ENCODE peak calls at places on chromosomes 5 and 9, in six cellular contexts. C is Caco-2, B is GM23248, L is substantia nigra, T is GM10248, S is ascending aorta. A is an unnamed sample.

GRCh38 chr5:56023296-56023695 is 28.5 kb upstream of the IL6ST start:
- DNase-seq in S (no peak), B (no peak), L (no peak), T (no peak), C (no peak), A (no peak)

GRCh38 chr5:137374110-137374853 is 124.8 kb downstream of the SPOCK1 start:
- DNase-seq in T (no peak), S (no peak), L (no peak), C (no peak), B (no peak), A (no peak)

GRCh38 chr5:156201793-156202388 is 125.1 kb upstream of the SGCD start:
- DNase-seq in C (no peak), S (no peak), B (peak; percentile 80), L (no peak), T (no peak), A (no peak)

GRCh38 chr5:176653401-176653800 is 6.1 kb downstream of the TSPAN17 start:
- DNase-seq in C (no peak), T (no peak), B (peak; percentile 73), S (no peak), L (no peak), A (peak; percentile 65)

GRCh38 chr9:105681724-105682123 is 12.6 kb upstream of the TMEM38B start:
- DNase-seq in L (no peak), B (peak; percentile 86), C (no peak), S (no peak), T (no peak), A (no peak)

GRCh38 chr5:171450423-171451246 is 31.2 kb downstream of the FGF18 start:
- DNase-seq in C (no peak), T (no peak), B (peak; percentile 95), L (no peak), S (peak; percentile 20), A (peak; percentile 75)

GRCh38 chr5:141879941-141880738 is 1.9 kb upstream of the PCDH1 start:
- DNase-seq in S (no peak), L (no peak), B (no peak), C (no peak), T (no peak), A (no peak)

GRCh38 chr9:95157491-95158151 is 159.9 kb downstream of the FANCC start:
- DNase-seq in S (no peak), T (peak; percentile 66), B (peak; percentile 87), C (no peak), L (no peak), A (no peak)

GRCh38 chr9:100739666-100740065 is 161.8 kb downstream of the CAVIN4 start:
- DNase-seq in S (no peak), C (peak; percentile 49), B (no peak), T (no peak), L (no peak), A (peak; percentile 40)

GRCh38 chr5:111016801-111017200 is 54.7 kb upstream of the TSLP start:
- DNase-seq in L (no peak), S (no peak), C (no peak), T (no peak), B (no peak), A (no peak)

GRCh38 chr5:154086123-154086522 is 47.4 kb downstream of the MFAP3 start:
- DNase-seq in C (no peak), S (no peak), T (no peak), L (no peak), B (no peak), A (no peak)

GRCh38 chr9:18479405-18479804 is 5.5 kb downstream of the ADAMTSL1 start:
- DNase-seq in C (no peak), S (no peak), L (no peak), B (peak; percentile 74), T (no peak), A (no peak)

GRCh38 chr5:89759824-89760223 is 649.7 kb downstream of the CETN3 start:
- DNase-seq in C (no peak), B (no peak), T (no peak), S (no peak), L (no peak), A (no peak)

GRCh38 chr5:172533399-172534228 is 79.3 kb upstream of the SH3PXD2B start:
- DNase-seq in C (no peak), L (no peak), B (no peak), T (peak; percentile 17), S (no peak), A (peak; percentile 24)

GRCh38 chr5:57834829-57835554 is 352.4 kb upstream of the ACTBL2 start:
- DNase-seq in C (no peak), T (no peak), B (no peak), L (no peak), S (no peak), A (no peak)

GRCh38 chr9:127921592-127922120 is 4.8 kb upstream of the ST6GALNAC4 start:
- DNase-seq in T (peak; percentile 86), C (no peak), L (no peak), B (peak; percentile 71), S (no peak), A (no peak)

GRCh38 chr9:107249131-107249533 is 33.9 kb upstream of the RAD23B start:
- DNase-seq in S (no peak), C (peak; percentile 93), B (peak; percentile 37), T (no peak), L (no peak), A (no peak)

GRCh38 chr9:125440411-125440810 is 178.8 kb downstream of the GAPVD1 start:
- DNase-seq in T (no peak), S (no peak), L (no peak), B (no peak), C (no peak), A (no peak)

GRCh38 chr9:16030513-16031185 is 477.8 kb downstream of the CCDC171 start:
- DNase-seq in T (peak; percentile 36), B (peak; percentile 94), C (no peak), S (no peak), L (no peak), A (peak; percentile 97)

GRCh38 chr5:160159991-160160826 is 41.0 kb upstream of the PWWP2A start:
- DNase-seq in C (peak; percentile 90), B (no peak), S (no peak), T (peak; percentile 34), L (no peak), A (no peak)

GRCh38 chr5:13107553-13107952 is 836.9 kb downstream of the DNAH5 start:
- DNase-seq in B (no peak), C (no peak), T (no peak), L (no peak), S (no peak), A (no peak)

GRCh38 chr5:113817683-113818082 is 304.2 kb downstream of the YTHDC2 start:
- DNase-seq in S (no peak), B (no peak), T (no peak), C (no peak), L (no peak), A (no peak)

GRCh38 chr9:89145086-89145485 is 33.5 kb downstream of the SHC3 start:
- DNase-seq in L (no peak), S (no peak), C (no peak), T (no peak), B (no peak), A (no peak)

GRCh38 chr9:119114681-119115080 is 254.6 kb downstream of the BRINP1 start:
- DNase-seq in B (no peak), S (no peak), L (no peak), C (no peak), T (no peak), A (no peak)

GRCh38 chr5:176694631-176695030 is 47.3 kb downstream of the TSPAN17 start:
- DNase-seq in L (no peak), T (no peak), B (no peak), S (no peak), C (no peak), A (no peak)

GRCh38 chr9:125190371-125190801 is 783 bp upstream of the PPP6C start:
- DNase-seq in B (peak; percentile 44), C (no peak), S (no peak), L (no peak), T (no peak), A (no peak)